ENCODE peak calls at places on chromosome 1, in six cellular contexts. N, W, Y, B, Q and M are unnamed samples.

GRCh38 chr1:163275222-163275621 is 46.5 kb upstream of the NUF2 start:
- DNase-seq in W (no peak), Y (peak; percentile 14), N (peak; percentile 23), Q (no peak), B (no peak), M (peak; percentile 20)

GRCh38 chr1:5598824-5599395 is 393.3 kb downstream of the NPHP4 start:
- DNase-seq in Q (no peak), N (no peak), Y (no peak), B (no peak), W (no peak), M (no peak)

GRCh38 chr1:248918126-248918525 is 12.1 kb downstream of the PGBD2 start:
- DNase-seq in W (no peak), Y (no peak), N (no peak), Q (peak; percentile 74), B (no peak), M (peak; percentile 64)

GRCh38 chr1:222283147-222283768 is 264.6 kb downstream of the HHIPL2 start:
- DNase-seq in N (no peak), W (no peak), Y (peak; percentile 95), Q (no peak), B (no peak), M (peak; percentile 76)

GRCh38 chr1:8142955-8143629 is 117.0 kb upstream of the ERRFI1 start:
- DNase-seq in N (no peak), Q (no peak), W (no peak), B (no peak), Y (peak; percentile 82), M (peak; percentile 90)

GRCh38 chr1:111422546-111423391 is 4.8 kb downstream of the OVGP1 start:
- DNase-seq in B (no peak), N (peak; percentile 24), W (no peak), Q (no peak), Y (no peak), M (peak; percentile 70)

GRCh38 chr1:232553050-232553754 is 76.7 kb downstream of the SIPA1L2 start:
- DNase-seq in B (no peak), N (no peak), W (no peak), Y (peak; percentile 10), Q (peak; percentile 57), M (peak; percentile 36)

GRCh38 chr1:228144213-228145049 is 4.4 kb downstream of the GUK1 start:
- DNase-seq in B (no peak), Y (no peak), Q (no peak), N (no peak), W (no peak), M (no peak)

GRCh38 chr1:6048179-6048867 is 2.6 kb downstream of the KCNAB2 start:
- DNase-seq in B (no peak), N (no peak), W (no peak), Y (no peak), Q (no peak), M (no peak)

GRCh38 chr1:21647431-21648373 is 21.5 kb downstream of the RAP1GAP start:
- DNase-seq in W (no peak), N (peak; percentile 55), Q (no peak), B (peak; percentile 60), Y (peak; percentile 66), M (peak; percentile 31)

GRCh38 chr1:200336111-200336845 is 73.6 kb downstream of the ZNF281 start:
- DNase-seq in Q (no peak), B (no peak), W (no peak), Y (peak; percentile 82), N (peak; percentile 70), M (peak; percentile 73)